ENCODE peak calls at places on chromosomes 6 and 20, in five cellular contexts. D is IMR-90, V is H1, R is HepG2, W is K562. X is an unnamed sample. For H3K4me1, the result is how much of the 10 kb centered on the place peaks cover.

GRCh38 chr6:24140572-24140971 is 14.6 kb downstream of the NRSN1 start:
- DNase-seq in D (no peak), V (no peak), R (no peak), W (no peak), X (no peak)

GRCh38 chr20:4332466-4332865 is 317.1 kb upstream of the RNF24 start:
- DNase-seq in D (no peak), V (no peak), R (no peak), W (no peak), X (no peak)

GRCh38 chr20:38751360-38751976 is 3.2 kb downstream of the ACTR5 start:
- DNase-seq in D (peak), V (no peak), R (peak), W (peak), X (peak)

GRCh38 chr6:14333556-14334305 is 216.2 kb downstream of the CD83 start:
- DNase-seq in D (peak), V (no peak), R (no peak), W (no peak), X (no peak)

GRCh38 chr20:52991783-52992182 is 19.6 kb downstream of the TSHZ2 start:
- DNase-seq in D (no peak), V (no peak), R (no peak), W (no peak), X (no peak)

GRCh38 chr6:70277480-70277879 is 25.4 kb downstream of the COL9A1 start:
- DNase-seq in D (peak), V (no peak), R (no peak), W (no peak), X (no peak)

GRCh38 chr6:37433657-37434271 is 743 bp downstream of the CMTR1 start:
- DNase-seq in D (peak), V (no peak), R (peak), W (peak), X (peak)

GRCh38 chr6:31270788-31271640 is 878 bp downstream of the HLA-C start:
- DNase-seq in D (peak), V (peak), R (no peak), W (no peak), X (no peak)

GRCh38 chr20:43751167-43752050 is 24.6 kb upstream of the GTSF1L start:
- DNase-seq in D (peak), V (no peak), R (no peak), W (no peak), X (no peak)

GRCh38 chr6:87918461-87918941 is 129.1 kb upstream of the SPACA1 start:
- DNase-seq in D (no peak), V (no peak), R (no peak), W (no peak), X (no peak)

GRCh38 chr6:32668226-32668747 is 1.8 kb upstream of the HLA-DQB1 start:
- DNase-seq in D (peak), V (no peak), R (peak), W (no peak), X (no peak)

GRCh38 chr20:44019638-44020335 is 105.1 kb downstream of the TOX2 start:
- DNase-seq in D (peak), V (no peak), R (no peak), W (no peak), X (no peak)

GRCh38 chr6:159969921-159970320 is 1.0 kb downstream of the IGF2R start:
- DNase-seq in D (peak), V (no peak), R (peak), W (peak), X (peak)

GRCh38 chr6:42978487-42978792 is 541 bp downstream of the PEX6 start:
- DNase-seq in D (no peak), V (peak), R (no peak), W (peak), X (peak)

GRCh38 chr20:51958636-51959542 is 156.6 kb upstream of the SALL4 start:
- DNase-seq in D (peak), V (no peak), R (no peak), W (no peak), X (no peak)

GRCh38 chr20:62780204-62780603 is 16.1 kb upstream of the MRGBP start:
- DNase-seq in D (no peak), V (no peak), R (no peak), W (no peak), X (no peak)

GRCh38 chr6:28587746-28588075 is 62.0 kb downstream of the GPX5 start:
- DNase-seq in D (no peak), V (no peak), R (no peak), W (no peak), X (no peak)

GRCh38 chr20:55172310-55173002 is 697.1 kb downstream of the DOK5 start:
- DNase-seq in D (no peak), V (no peak), R (no peak), W (no peak), X (no peak)

GRCh38 chr6:52553719-52554118 is 23.1 kb downstream of the TRAM2 start:
- DNase-seq in D (no peak), V (no peak), R (no peak), W (no peak), X (no peak)

GRCh38 chr6:160430741-160431140 is 82.6 kb downstream of the SLC22A3 start:
- DNase-seq in D (no peak), V (no peak), R (no peak), W (no peak), X (no peak)

GRCh38 chr6:111759836-111760785 is 113.1 kb downstream of the FYN start:
- DNase-seq in D (peak), V (no peak), R (no peak), W (no peak), X (no peak)

GRCh38 chr6:16477367-16478149 is 239.2 kb downstream of the GMPR start:
- DNase-seq in D (no peak), V (no peak), R (no peak), W (no peak), X (no peak)

GRCh38 chr6:161271343-161272019 is 2.4 kb downstream of the AGPAT4 start:
- DNase-seq in D (no peak), V (no peak), R (no peak), W (peak), X (no peak)

GRCh38 chr6:112466378-112467151 is 119.4 kb downstream of the RFPL4B start:
- DNase-seq in D (peak), V (no peak), R (no peak), W (no peak), X (no peak)

GRCh38 chr20:49338061-49338460 is 60.2 kb upstream of the ZNFX1 start:
- DNase-seq in D (no peak), V (no peak), R (no peak), W (no peak), X (no peak)

GRCh38 chr6:6497976-6498375 is 90.5 kb upstream of the LY86 start:
- DNase-seq in D (no peak), V (no peak), R (no peak), W (no peak), X (no peak)

GRCh38 chr6:31896856-31897611 is 464 bp downstream of the EHMT2 start:
- DNase-seq in D (no peak), V (peak), R (no peak), W (no peak), X (no peak)

GRCh38 chr6:154653385-154653784 is 79.8 kb upstream of the SCAF8 start:
- DNase-seq in D (no peak), V (no peak), R (no peak), W (no peak), X (no peak)

GRCh38 chr20:17628101-17628841 is 53.8 kb downstream of the RRBP1 start:
- DNase-seq in D (no peak), V (no peak), R (no peak), W (no peak), X (no peak)

GRCh38 chr6:54525731-54526130 is 217.5 kb downstream of the TINAG start:
- DNase-seq in D (peak), V (no peak), R (no peak), W (no peak), X (no peak)

GRCh38 chr6:8686077-8686476 is 250.7 kb upstream of the SLC35B3 start:
- DNase-seq in D (no peak), V (no peak), R (no peak), W (no peak), X (no peak)

GRCh38 chr6:4055420-4056041 is 23.4 kb downstream of the FAM217A start:
- DNase-seq in D (peak), V (no peak), R (peak), W (peak), X (peak)

GRCh38 chr6:151351146-151351700 is 40.1 kb downstream of the ZBTB2 start:
- DNase-seq in D (no peak), V (no peak), R (no peak), W (no peak), X (no peak)

GRCh38 chr6:29301401-29301800 is at the start of gene OR14J1:
- DNase-seq in D (no peak), V (no peak), R (no peak), W (no peak), X (no peak)

GRCh38 chr6:106117579-106117978 is 31.4 kb downstream of the PRDM1 start:
- DNase-seq in D (no peak), V (no peak), R (no peak), W (no peak), X (no peak)

GRCh38 chr6:93419304-93420162 is at the start of gene EPHA7:
- DNase-seq in D (peak), V (peak), R (no peak), W (peak), X (peak)

GRCh38 chr6:36840471-36841461 is 1.5 kb upstream of the CPNE5 start:
- DNase-seq in D (no peak), V (peak), R (peak), W (no peak), X (no peak)

GRCh38 chr6:163414367-163415175 is at the start of gene QKI:
- DNase-seq in D (peak), V (peak), R (peak), W (peak), X (peak)

DNA sequence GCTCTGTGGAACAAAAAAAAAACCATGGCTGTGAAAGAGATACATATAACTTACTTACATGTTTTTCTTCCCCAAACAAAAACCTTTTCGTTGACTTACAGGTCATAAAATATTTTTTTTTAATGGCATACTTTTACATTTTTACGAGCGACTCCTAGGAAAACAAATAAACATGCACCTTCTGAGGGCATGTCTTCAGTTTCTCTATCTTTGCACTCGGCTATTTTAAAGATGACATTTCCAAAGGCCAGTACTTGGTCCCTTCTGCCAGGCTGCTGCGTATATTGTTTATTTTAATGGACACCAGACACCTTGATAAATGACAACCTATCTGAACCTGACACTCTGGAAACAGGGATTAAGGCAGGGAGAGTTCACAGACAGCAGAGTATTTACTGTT is 49.4 kb downstream of the PIGU start:
- DNase-seq in D (no peak), V (no peak), R (no peak), W (peak), X (no peak)
- H3K27ac ChIP-seq in D (no peak), V (no peak), R (peak), W (no peak), X (no peak)

GRCh38 chr6:35729722-35730121 is 7.1 kb upstream of the ARMC12 start:
- DNase-seq in D (no peak), V (no peak), R (no peak), W (no peak), X (no peak)
- TF ChIP-seq MAFK in D (no peak), V (no peak), R (no peak), W (no peak), X (no peak)

DNA sequence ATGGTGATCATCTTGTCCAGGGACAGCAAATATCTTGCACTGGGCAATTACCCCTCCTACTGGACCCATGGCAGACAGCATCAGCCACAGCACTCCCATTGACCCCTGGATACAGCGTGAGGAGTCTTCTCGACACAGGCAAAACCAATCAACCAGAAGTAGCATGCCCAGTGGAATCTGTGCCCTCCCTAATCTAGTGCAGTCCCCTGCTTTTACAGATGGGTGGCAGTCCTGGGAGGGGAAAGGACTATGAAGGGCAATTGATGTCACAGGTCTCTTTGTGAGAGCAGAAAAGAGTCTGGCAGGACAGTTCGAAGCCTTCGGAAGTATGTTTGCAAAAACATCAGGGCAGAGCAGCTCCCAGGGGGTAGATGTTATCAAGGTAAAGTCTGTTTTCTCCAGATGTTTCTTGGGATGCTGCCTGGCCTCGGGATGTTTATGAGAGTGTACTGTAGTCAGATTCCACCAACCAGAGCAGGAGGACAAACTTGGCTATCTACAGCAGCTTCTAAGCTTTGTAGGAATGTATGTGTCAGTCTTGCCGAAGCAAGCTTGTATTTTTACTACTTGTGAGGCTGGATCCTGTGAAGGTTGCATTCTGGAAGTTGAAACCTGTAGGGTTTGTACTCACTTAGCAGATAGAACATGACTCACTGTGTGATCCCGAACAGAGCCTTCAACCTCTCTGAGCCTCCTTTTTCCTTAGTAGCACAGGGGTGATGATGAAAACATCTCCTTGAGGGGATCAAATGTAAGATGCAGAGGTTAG is 63.0 kb upstream of the MYL9 start:
- DNase-seq in D (peak), V (no peak), R (no peak), W (no peak), X (no peak)
- H3K4me1 ChIP-seq in D (under half), V (under half), R (under half), W (under half), X (under half)

GRCh38 chr20:26205350-26205749 is 508.7 kb upstream of the ZNF337 start:
- DNase-seq in D (no peak), V (no peak), R (no peak), W (no peak), X (no peak)

GRCh38 chr20:26208296-26209091 is 511.8 kb upstream of the ZNF337 start:
- DNase-seq in D (no peak), V (peak), R (no peak), W (no peak), X (peak)

GRCh38 chr20:26207237-26207966 is 510.7 kb upstream of the ZNF337 start:
- DNase-seq in D (no peak), V (no peak), R (no peak), W (no peak), X (no peak)

GRCh38 chr20:26214991-26215390 is 518.3 kb upstream of the ZNF337 start:
- DNase-seq in D (peak), V (no peak), R (no peak), W (no peak), X (no peak)

GRCh38 chr20:26209171-26209941 is 512.7 kb upstream of the ZNF337 start:
- DNase-seq in D (peak), V (peak), R (no peak), W (no peak), X (no peak)
- H3K27ac ChIP-seq in D (no peak), V (no peak), R (no peak), W (no peak), X (no peak)

X was measured in A549.